ENCODE peak calls at places on chromosomes 11 and 22, in four cellular contexts. X is SK-N-SH, R is neural progenitor cell, F is prostate gland. M is an unnamed sample.

GRCh38 chr11:12808519-12808918 is 134.3 kb downstream of the TEAD1 start:
- DNase-seq in X (no peak), R (no peak), F (no peak), M (no peak)

GRCh38 chr11:47725445-47726442 is 10.6 kb upstream of the AGBL2 start:
- DNase-seq in X (no peak), R (no peak), F (no peak), M (no peak)

GRCh38 chr11:78170413-78170812 is 18.0 kb downstream of the KCTD21 start:
- DNase-seq in X (no peak), R (no peak), F (no peak), M (no peak)

GRCh38 chr22:24181088-24181995 is at the start of gene SUSD2:
- DNase-seq in X (no peak), R (peak), F (no peak), M (no peak)

GRCh38 chr22:28115426-28115825 is 196.4 kb upstream of the PITPNB start:
- DNase-seq in X (no peak), R (no peak), F (no peak), M (no peak)

GRCh38 chr11:86210898-86211297 is 33.7 kb upstream of the EED start:
- DNase-seq in X (no peak), R (no peak), F (no peak), M (no peak)

GRCh38 chr11:131922220-131922619 is 551.8 kb downstream of the NTM start:
- DNase-seq in X (no peak), R (no peak), F (no peak), M (no peak)

GRCh38 chr11:126915430-126915829 is 85.1 kb downstream of the KIRREL3 start:
- DNase-seq in X (no peak), R (no peak), F (no peak), M (no peak)

GRCh38 chr22:47384977-47385376 is 622.5 kb downstream of the TBC1D22A start:
- DNase-seq in X (no peak), R (no peak), F (no peak), M (no peak)

GRCh38 chr11:117189941-117190544 is 9.1 kb upstream of the TAGLN start:
- DNase-seq in X (peak), R (no peak), F (no peak), M (no peak)

GRCh38 chr11:134116210-134116609 is 47.3 kb downstream of the JAM3 start:
- DNase-seq in X (no peak), R (no peak), F (no peak), M (no peak)

GRCh38 chr11:96200243-96200642 is 142.8 kb downstream of the MAML2 start:
- DNase-seq in X (no peak), R (no peak), F (no peak), M (no peak)

GRCh38 chr11:72534859-72535547 is 100.7 kb upstream of the CLPB start:
- DNase-seq in X (peak), R (peak), F (no peak), M (no peak)

GRCh38 chr22:39290724-39291161 is 28.7 kb downstream of the RPL3 start:
- DNase-seq in X (no peak), R (no peak), F (peak), M (no peak)

GRCh38 chr11:66336234-66337102 is at the start of gene RIN1:
- DNase-seq in X (peak), R (peak), F (no peak), M (peak)

GRCh38 chr22:37894939-37895670 is 11.0 kb upstream of the MICALL1 start:
- DNase-seq in X (no peak), R (peak), F (peak), M (no peak)

GRCh38 chr22:37896939-37897338 is 9.2 kb upstream of the MICALL1 start:
- DNase-seq in X (no peak), R (peak), F (no peak), M (no peak)

GRCh38 chr22:37897805-37898204 is 8.3 kb upstream of the MICALL1 start:
- DNase-seq in X (no peak), R (no peak), F (no peak), M (no peak)

GRCh38 chr22:37898441-37899181 is 7.5 kb upstream of the MICALL1 start:
- DNase-seq in X (no peak), R (no peak), F (peak), M (no peak)

GRCh38 chr22:37896181-37896592 is 9.9 kb upstream of the MICALL1 start:
- DNase-seq in X (no peak), R (no peak), F (peak), M (peak)
- H3K27ac ChIP-seq in X (no peak), R (peak), F (peak), M (peak)

GRCh38 chr11:119513806-119514170 is 90.8 kb upstream of the THY1 start:
- DNase-seq in X (no peak), R (no peak), F (no peak), M (no peak)

GRCh38 chr11:119511601-119512000 is 88.6 kb upstream of the THY1 start:
- DNase-seq in X (no peak), R (no peak), F (no peak), M (no peak)

GRCh38 chr11:119513141-119513805 is 90.3 kb upstream of the THY1 start:
- DNase-seq in X (no peak), R (no peak), F (no peak), M (no peak)

GRCh38 chr11:119509969-119510401 is 87.0 kb upstream of the THY1 start:
- DNase-seq in X (no peak), R (no peak), F (no peak), M (no peak)

GRCh38 chr11:119512373-119512772 is 89.4 kb upstream of the THY1 start:
- DNase-seq in X (no peak), R (no peak), F (no peak), M (no peak)
- H3K27ac ChIP-seq in X (no peak), R (no peak), F (no peak), M (no peak)

GRCh38 chr11:44775366-44776356 is 48.9 kb downstream of the TSPAN18 start:
- DNase-seq in X (peak), R (peak), F (peak), M (peak)

GRCh38 chr11:44776840-44777536 is 50.2 kb downstream of the TSPAN18 start:
- DNase-seq in X (no peak), R (no peak), F (no peak), M (no peak)

GRCh38 chr11:44779736-44780520 is 53.2 kb downstream of the TSPAN18 start:
- DNase-seq in X (no peak), R (no peak), F (no peak), M (no peak)

GRCh38 chr11:44778200-44779100 is 51.7 kb downstream of the TSPAN18 start:
- DNase-seq in X (no peak), R (no peak), F (no peak), M (no peak)

GRCh38 chr11:44777537-44778199 is 50.9 kb downstream of the TSPAN18 start:
- DNase-seq in X (no peak), R (no peak), F (no peak), M (no peak)
- H3K27ac ChIP-seq in X (peak), R (no peak), F (no peak), M (no peak)

DNA sequence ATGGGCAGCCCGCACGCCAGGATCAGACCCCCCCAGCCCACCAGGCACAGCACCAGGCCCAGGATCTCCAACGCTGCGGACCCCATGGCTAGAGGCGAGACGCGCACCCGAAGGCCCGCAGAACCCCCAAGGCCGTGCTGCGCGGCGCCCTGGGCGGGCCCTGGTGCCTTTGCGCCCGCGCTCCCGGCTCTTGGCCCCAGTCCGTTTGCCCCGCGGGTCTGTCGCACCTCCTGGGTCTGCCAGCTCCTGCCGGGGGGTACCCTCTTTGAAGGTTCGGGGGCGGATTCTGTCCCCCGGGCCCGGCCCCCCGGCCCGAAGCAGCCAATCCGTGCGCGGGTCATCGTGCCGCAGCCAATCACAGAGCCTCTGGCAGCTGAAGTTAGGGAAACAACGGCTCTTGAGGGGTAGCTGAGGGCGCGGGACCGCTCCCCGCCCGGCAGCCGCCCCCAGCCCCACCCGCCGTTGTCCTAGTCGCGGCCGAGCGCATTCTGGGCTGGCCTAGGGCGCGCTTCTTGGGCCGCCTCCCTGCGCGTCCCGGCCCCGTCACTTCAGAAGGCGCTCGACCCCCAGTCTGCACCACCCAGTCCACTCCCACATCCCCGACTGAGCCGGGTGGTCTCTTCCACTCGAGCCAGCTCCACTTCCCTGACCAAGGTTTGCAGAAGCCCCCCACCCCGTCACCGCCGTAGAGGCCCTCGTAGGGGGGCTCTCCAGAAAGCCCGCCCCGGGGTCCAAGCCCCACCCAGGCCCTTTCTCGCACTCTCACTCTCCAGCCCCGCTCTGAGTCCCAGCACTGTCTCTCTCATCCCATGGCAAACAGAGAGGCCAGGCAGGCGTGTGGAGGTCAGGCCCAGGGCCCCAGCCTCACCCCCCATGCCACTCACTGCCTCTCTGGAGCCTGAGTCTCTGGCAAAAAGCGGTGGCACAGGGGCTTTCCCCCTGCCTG is at the start of gene CLDN5:
- DNase-seq in X (peak), R (peak), F (no peak), M (no peak)
- H3K27ac ChIP-seq in X (no peak), R (no peak), F (no peak), M (no peak)

GRCh38 chr22:23137905-23138520 is 3.8 kb downstream of the RSPH14 start:
- DNase-seq in X (no peak), R (no peak), F (no peak), M (peak)
- H3K27ac ChIP-seq in X (no peak), R (no peak), F (peak), M (peak)

GRCh38 chr11:83158474-83158786 is 1.5 kb downstream of the PCF11 start:
- DNase-seq in X (no peak), R (no peak), F (no peak), M (no peak)
- H3K27ac ChIP-seq in X (peak), R (peak), F (peak), M (peak)

GRCh38 chr22:44159811-44160210 is 20.9 kb upstream of the PARVG start:
- DNase-seq in X (no peak), R (no peak), F (no peak), M (no peak)

GRCh38 chr22:44160416-44160815 is 20.3 kb upstream of the PARVG start:
- DNase-seq in X (no peak), R (no peak), F (no peak), M (no peak)

GRCh38 chr22:44159230-44159629 is 21.5 kb upstream of the PARVG start:
- DNase-seq in X (no peak), R (no peak), F (no peak), M (no peak)

GRCh38 chr22:44158766-44159165 is 22.0 kb upstream of the PARVG start:
- DNase-seq in X (peak), R (no peak), F (no peak), M (no peak)

GRCh38 chr22:44157916-44158618 is 22.7 kb upstream of the PARVG start:
- DNase-seq in X (no peak), R (no peak), F (no peak), M (no peak)
- H3K27ac ChIP-seq in X (peak), R (no peak), F (no peak), M (no peak)

DNA sequence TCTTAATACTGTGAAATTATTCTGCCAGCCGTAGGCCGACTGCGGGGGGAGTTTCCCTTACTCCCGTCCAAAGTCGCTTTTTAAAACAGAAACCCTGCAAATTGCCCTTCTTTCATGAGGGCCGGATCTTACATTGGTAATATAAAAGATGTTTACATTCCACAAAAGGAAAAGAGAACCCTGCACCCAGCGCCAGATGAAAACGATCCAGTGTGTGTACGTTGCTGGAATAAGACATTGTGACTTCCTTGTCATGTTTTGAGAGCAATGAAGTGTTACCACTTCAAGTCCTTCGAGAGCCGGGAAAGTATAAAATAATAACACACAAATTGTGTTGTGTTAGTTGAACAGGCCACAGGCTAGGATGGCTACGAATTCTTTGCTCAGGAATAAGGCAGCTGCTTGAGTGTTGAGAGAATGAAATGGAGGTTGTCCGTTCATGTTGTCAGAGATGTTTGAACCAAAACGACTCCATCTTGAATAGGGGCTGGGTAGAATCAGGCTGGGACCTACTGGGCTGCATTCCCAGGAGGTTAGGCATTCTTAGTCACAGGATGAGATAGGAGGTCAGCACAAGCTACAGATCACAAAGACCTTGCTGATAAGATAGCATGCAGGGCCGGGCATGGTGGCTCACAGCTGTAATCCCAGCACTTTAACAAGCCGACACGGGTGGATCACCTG is 5.4 kb upstream of the ARHGAP8 start:
- DNase-seq in X (no peak), R (no peak), F (no peak), M (no peak)
- H3K27ac ChIP-seq in X (no peak), R (no peak), F (peak), M (no peak)